ENCODE peak calls at places on chromosome 19, in seven cellular contexts. One of them, this sample, is unnamed.

GRCh38 chr19:28199323-28199722 is 1013.6 kb downstream of the UQCRFS1 start:
- DNase-seq in activated naive CD8-positive, alpha-beta T cell treated with anti-CD3 and anti-CD28 coated beads for 36 hours: no peak
- DNase-seq in Kasumi-1: no peak
- DNase-seq in hippocampal formation: no peak
- DNase-seq in NCI-H1105: no peak
- DNase-seq in H54: no peak
- DNase-seq in breast epithelium: no peak
- DNase-seq in this sample: no peak

GRCh38 chr19:36573948-36574726 is 1.0 kb upstream of the ZNF529 start:
- DNase-seq in breast epithelium: no peak
- DNase-seq in NCI-H1105: peak; percentile 1
- DNase-seq in activated naive CD8-positive, alpha-beta T cell treated with anti-CD3 and anti-CD28 coated beads for 36 hours: no peak
- DNase-seq in hippocampal formation: no peak
- DNase-seq in Kasumi-1: peak; percentile 37
- DNase-seq in H54: no peak
- DNase-seq in this sample: peak; percentile 7

GRCh38 chr19:19342086-19343015 is 21.7 kb downstream of the MAU2 start:
- DNase-seq in activated naive CD8-positive, alpha-beta T cell treated with anti-CD3 and anti-CD28 coated beads for 36 hours: no peak
- DNase-seq in Kasumi-1: no peak
- DNase-seq in NCI-H1105: no peak
- DNase-seq in H54: peak; percentile 71
- DNase-seq in hippocampal formation: peak; percentile 23
- DNase-seq in breast epithelium: peak; percentile 37
- DNase-seq in this sample: no peak

GRCh38 chr19:46480409-46480808 is 9.0 kb upstream of the PNMA8A start:
- DNase-seq in NCI-H1105: no peak
- DNase-seq in breast epithelium: no peak
- DNase-seq in activated naive CD8-positive, alpha-beta T cell treated with anti-CD3 and anti-CD28 coated beads for 36 hours: no peak
- DNase-seq in hippocampal formation: no peak
- DNase-seq in H54: no peak
- DNase-seq in Kasumi-1: no peak
- DNase-seq in this sample: no peak

GRCh38 chr19:32453736-32454135 is 48.2 kb downstream of the DPY19L3 start:
- DNase-seq in hippocampal formation: no peak
- DNase-seq in activated naive CD8-positive, alpha-beta T cell treated with anti-CD3 and anti-CD28 coated beads for 36 hours: no peak
- DNase-seq in Kasumi-1: no peak
- DNase-seq in breast epithelium: no peak
- DNase-seq in H54: no peak
- DNase-seq in NCI-H1105: no peak
- DNase-seq in this sample: no peak

GRCh38 chr19:15551183-15552004 is 43.1 kb downstream of the CYP4F22 start:
- DNase-seq in activated naive CD8-positive, alpha-beta T cell treated with anti-CD3 and anti-CD28 coated beads for 36 hours: peak; percentile 66
- DNase-seq in H54: no peak
- DNase-seq in breast epithelium: no peak
- DNase-seq in Kasumi-1: no peak
- DNase-seq in hippocampal formation: no peak
- DNase-seq in NCI-H1105: no peak
- DNase-seq in this sample: no peak

GRCh38 chr19:15828121-15828620 is 12.7 kb upstream of the OR10H1 start:
- DNase-seq in Kasumi-1: no peak
- DNase-seq in hippocampal formation: no peak
- DNase-seq in H54: peak; percentile 20
- DNase-seq in activated naive CD8-positive, alpha-beta T cell treated with anti-CD3 and anti-CD28 coated beads for 36 hours: no peak
- DNase-seq in NCI-H1105: no peak
- DNase-seq in breast epithelium: no peak
- DNase-seq in this sample: no peak

GRCh38 chr19:32877977-32878745 is 8.6 kb upstream of the SLC7A9 start:
- DNase-seq in Kasumi-1: no peak
- DNase-seq in breast epithelium: peak; percentile 11
- DNase-seq in activated naive CD8-positive, alpha-beta T cell treated with anti-CD3 and anti-CD28 coated beads for 36 hours: no peak
- DNase-seq in NCI-H1105: no peak
- DNase-seq in H54: no peak
- DNase-seq in hippocampal formation: no peak
- DNase-seq in this sample: no peak

GRCh38 chr19:13005253-13005652 is 10.0 kb downstream of the NFIX start:
- DNase-seq in breast epithelium: no peak
- DNase-seq in activated naive CD8-positive, alpha-beta T cell treated with anti-CD3 and anti-CD28 coated beads for 36 hours: no peak
- DNase-seq in hippocampal formation: no peak
- DNase-seq in NCI-H1105: no peak
- DNase-seq in H54: no peak
- DNase-seq in Kasumi-1: no peak
- DNase-seq in this sample: no peak

GRCh38 chr19:15869109-15869555 is 28.7 kb downstream of the CYP4F2 start:
- DNase-seq in hippocampal formation: peak; percentile 2
- DNase-seq in activated naive CD8-positive, alpha-beta T cell treated with anti-CD3 and anti-CD28 coated beads for 36 hours: peak; percentile 10
- DNase-seq in Kasumi-1: peak; percentile 99
- DNase-seq in NCI-H1105: no peak
- DNase-seq in breast epithelium: peak; percentile 26
- DNase-seq in H54: peak; percentile 79
- DNase-seq in this sample: no peak

This sample was measured in GM04504.